ENCODE peak calls at places on chromosomes 1 and 21, in nine cellular contexts. J, K, S, L, C, N, M, W and V are unnamed samples.

GRCh38 chr1:160400284-160400645 is at the start of gene VANGL2:
- DNase-seq in W (peak), K (peak), C (no peak), S (peak), N (peak), M (peak), J (peak), L (no peak), V (peak)

GRCh38 chr21:15065381-15066230 is 806 bp upstream of the NRIP1 start:
- DNase-seq in M (peak), K (peak), C (peak), S (peak), W (peak), N (peak), J (peak), L (peak), V (peak)

GRCh38 chr1:44355582-44356305 is 687 bp upstream of the ERI3 start:
- DNase-seq in C (no peak), L (no peak), K (no peak), W (no peak), S (no peak), N (no peak), M (no peak), J (no peak), V (no peak)

GRCh38 chr1:177665935-177666334 is 303.9 kb downstream of the SEC16B start:
- DNase-seq in J (no peak), S (no peak), N (no peak), W (no peak), C (no peak), L (no peak), K (no peak), M (no peak), V (no peak)

GRCh38 chr1:232368821-232369321 is 261.1 kb downstream of the SIPA1L2 start:
- DNase-seq in K (no peak), C (no peak), W (no peak), N (no peak), S (no peak), M (no peak), J (no peak), L (no peak), V (no peak)

GRCh38 chr1:172976222-172977041 is 74.3 kb downstream of the TNFSF18 start:
- DNase-seq in J (peak), M (no peak), S (no peak), K (no peak), C (no peak), L (no peak), N (peak), W (no peak), V (peak)

GRCh38 chr1:193140254-193140653 is 18.4 kb downstream of the CDC73 start:
- DNase-seq in N (no peak), C (no peak), J (no peak), W (no peak), M (no peak), S (no peak), L (no peak), K (no peak), V (no peak)

GRCh38 chr21:28224191-28224755 is 768.4 kb downstream of the LTN1 start:
- DNase-seq in K (no peak), S (no peak), N (no peak), C (no peak), L (no peak), W (no peak), M (no peak), J (no peak), V (no peak)

GRCh38 chr1:68112835-68113243 is 62.4 kb upstream of the DIRAS3 start:
- DNase-seq in S (no peak), M (no peak), L (peak), W (no peak), C (no peak), N (peak), K (no peak), J (no peak), V (peak)

GRCh38 chr1:41471658-41472057 is 12.8 kb downstream of the EDN2 start:
- DNase-seq in C (no peak), L (no peak), N (no peak), K (no peak), W (no peak), S (no peak), J (no peak), M (no peak), V (no peak)

GRCh38 chr21:32248616-32249550 is 30.0 kb downstream of the MIS18A start:
- DNase-seq in N (no peak), W (no peak), C (no peak), J (no peak), M (no peak), S (no peak), L (no peak), K (no peak), V (no peak)

GRCh38 chr1:160260436-160261382 is 1.6 kb downstream of the DCAF8 start:
- DNase-seq in W (no peak), M (no peak), J (peak), N (peak), L (peak), S (no peak), C (no peak), K (no peak), V (peak)

GRCh38 chr1:195251900-195252299 is 1356.3 kb downstream of the KCNT2 start:
- DNase-seq in M (no peak), K (no peak), C (no peak), N (no peak), W (no peak), S (no peak), J (no peak), L (no peak), V (no peak)

GRCh38 chr1:21931171-21932093 is 5.7 kb downstream of the HSPG2 start:
- DNase-seq in N (peak), K (peak), L (peak), C (no peak), W (peak), M (peak), S (no peak), J (peak), V (peak)

GRCh38 chr21:45485686-45486442 is 56.4 kb downstream of the SLC19A1 start:
- DNase-seq in M (no peak), N (no peak), L (no peak), K (no peak), W (no peak), S (no peak), C (no peak), J (no peak), V (no peak)

GRCh38 chr1:33445108-33445507 is 14.2 kb upstream of the PHC2 start:
- DNase-seq in J (no peak), W (no peak), L (no peak), K (no peak), N (no peak), S (no peak), M (no peak), C (no peak), V (no peak)

GRCh38 chr1:209513226-209513625 is 70.3 kb upstream of the CAMK1G start:
- DNase-seq in W (no peak), S (peak), C (no peak), L (no peak), M (no peak), N (peak), K (no peak), J (peak), V (peak)

GRCh38 chr1:30758785-30759380 is 1.3 kb upstream of the LAPTM5 start:
- DNase-seq in S (no peak), L (no peak), M (no peak), K (no peak), W (no peak), N (peak), J (no peak), C (no peak), V (peak)

GRCh38 chr1:203088441-203088840 is 2.6 kb upstream of the MYOG start:
- DNase-seq in K (no peak), C (no peak), M (no peak), L (no peak), W (no peak), J (no peak), S (no peak), N (no peak), V (no peak)

GRCh38 chr1:241475688-241476087 is 43.9 kb downstream of the FH start:
- DNase-seq in L (no peak), N (peak), M (no peak), C (no peak), S (no peak), K (no peak), W (no peak), J (no peak), V (peak)

GRCh38 chr1:52892424-52892823 is 29.1 kb downstream of the ECHDC2 start:
- DNase-seq in C (no peak), M (no peak), S (no peak), L (no peak), W (no peak), J (no peak), K (no peak), N (no peak), V (no peak)

GRCh38 chr21:14734833-14735232 is 188.7 kb upstream of the SAMSN1 start:
- DNase-seq in M (no peak), N (no peak), W (no peak), K (no peak), C (no peak), L (no peak), S (no peak), J (no peak), V (no peak)

GRCh38 chr1:227482021-227482299 is 81.4 kb upstream of the ZNF678 start:
- DNase-seq in J (no peak), C (no peak), K (no peak), M (no peak), L (no peak), N (no peak), W (no peak), S (no peak), V (no peak)

GRCh38 chr1:41319803-41320711 is 41.2 kb upstream of the FOXO6 start:
- DNase-seq in J (no peak), S (no peak), N (no peak), C (no peak), W (no peak), K (no peak), L (no peak), M (peak), V (no peak)

GRCh38 chr1:21904725-21905520 is 32.2 kb downstream of the HSPG2 start:
- DNase-seq in M (peak), S (no peak), L (no peak), C (peak), K (no peak), W (no peak), J (peak), N (peak), V (peak)

GRCh38 chr1:117571496-117571895 is 34.4 kb upstream of the TENT5C start:
- DNase-seq in K (no peak), S (no peak), C (no peak), W (no peak), J (no peak), M (no peak), N (no peak), L (no peak), V (no peak)

GRCh38 chr1:187018291-187018690 is 189.5 kb downstream of the PLA2G4A start:
- DNase-seq in S (no peak), W (no peak), M (no peak), L (no peak), N (peak), J (no peak), K (no peak), C (no peak), V (no peak)

GRCh38 chr1:85282424-85282823 is 6.0 kb upstream of the BCL10 start:
- DNase-seq in N (no peak), K (no peak), M (no peak), W (no peak), L (no peak), S (no peak), J (no peak), C (no peak), V (no peak)

GRCh38 chr1:3978928-3979325 is 78.9 kb upstream of the C1orf174 start:
- DNase-seq in W (no peak), L (no peak), M (no peak), N (no peak), J (no peak), S (no peak), K (no peak), C (no peak), V (no peak)

GRCh38 chr1:24861821-24862727 is 68.0 kb downstream of the RUNX3 start:
- DNase-seq in C (no peak), W (no peak), M (no peak), K (no peak), S (no peak), J (peak), L (no peak), N (peak), V (no peak)

GRCh38 chr1:167060141-167061072 is 29.8 kb downstream of the GPA33 start:
- DNase-seq in M (no peak), S (no peak), C (no peak), W (no peak), N (no peak), J (no peak), K (no peak), L (no peak), V (no peak)

GRCh38 chr1:7299994-7300393 is 471.1 kb upstream of the VAMP3 start:
- DNase-seq in N (peak), C (no peak), M (no peak), J (peak), K (no peak), L (peak), S (no peak), W (no peak), V (peak)
- H3K27ac ChIP-seq in N (peak), C (peak), M (peak), J (peak), K (no peak), L (peak), S (peak), W (peak), V (peak)

DNA sequence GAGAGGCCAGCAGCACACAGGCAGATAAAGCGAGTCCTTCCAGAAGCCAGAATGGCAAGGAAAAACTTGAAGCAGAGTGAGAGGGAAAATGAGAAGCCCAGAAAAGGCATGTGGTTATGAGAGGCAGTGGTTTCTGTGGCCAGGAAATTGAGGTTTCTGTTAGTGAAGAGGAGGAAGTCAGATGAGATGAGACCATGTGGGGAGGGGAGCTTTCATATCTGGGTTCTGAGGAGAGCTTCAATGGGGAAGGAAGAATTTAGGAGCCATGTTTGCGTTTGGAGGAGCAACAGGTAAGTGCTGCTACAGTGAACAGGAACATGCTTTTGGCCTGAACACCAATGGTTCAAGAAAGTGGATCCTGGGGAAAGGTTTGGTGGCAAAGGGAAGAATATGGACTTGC is 6.1 kb upstream of the CD1A start:
- DNase-seq in S (no peak), M (peak), N (no peak), L (no peak), K (no peak), C (no peak), W (peak), J (no peak), V (no peak)
- TF ChIP-seq CTCF in S (no peak), M (no peak), N (no peak), L (no peak), K (no peak), C (no peak), W (no peak), J (no peak), V (no peak)

DNA sequence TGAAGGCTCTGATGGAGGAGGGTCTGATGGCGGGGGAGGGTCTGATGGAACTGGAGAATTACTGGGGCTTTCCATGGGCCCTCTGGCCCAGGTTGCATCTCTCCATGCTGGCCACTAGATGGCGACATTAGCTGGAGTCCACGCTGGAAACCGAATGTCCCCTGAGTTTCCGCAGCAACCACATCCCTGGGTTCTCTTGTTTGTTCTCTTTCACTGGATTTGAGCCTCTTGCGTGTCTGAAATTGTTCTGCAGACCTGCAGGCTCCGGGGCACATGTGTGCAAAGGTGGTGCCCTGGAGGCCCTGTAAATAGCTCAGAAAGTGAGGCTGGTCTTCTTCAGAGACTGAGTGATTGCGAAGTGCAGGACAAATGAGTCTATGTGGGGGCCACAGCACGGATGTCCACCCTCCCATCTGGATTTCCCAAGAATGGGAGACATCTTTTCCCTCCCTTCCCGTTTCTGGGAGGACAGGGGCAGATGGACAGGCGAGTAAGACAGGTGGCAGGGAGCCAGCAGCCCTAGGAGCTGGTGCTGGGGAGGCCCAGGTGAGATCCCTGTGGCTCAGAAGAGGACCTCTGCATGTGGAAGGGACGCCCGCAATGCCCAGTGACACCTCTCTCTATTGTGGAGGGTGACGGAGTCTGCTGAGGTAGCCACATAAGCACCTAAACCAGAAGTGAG is 73.2 kb upstream of the ABCG1 start:
- DNase-seq in M (no peak), W (peak), L (peak), C (no peak), S (peak), N (peak), K (peak), J (peak), V (peak)
- H3K27ac ChIP-seq in M (no peak), W (no peak), L (no peak), C (no peak), S (no peak), N (no peak), K (no peak), J (no peak), V (no peak)

GRCh38 chr1:217521317-217521716 is 109.6 kb downstream of the GPATCH2 start:
- DNase-seq in J (no peak), K (no peak), M (no peak), C (no peak), W (no peak), S (no peak), L (no peak), N (no peak), V (no peak)
- TF ChIP-seq CTCF in J (no peak), K (no peak), M (no peak), C (no peak), W (no peak), S (no peak), L (no peak), N (no peak), V (no peak)